ENCODE peak calls at places on chromosomes 4 and X, in nine cellular contexts. One of them, this sample, is unnamed.

GRCh38 chrX:133776072-133776471 is 209.3 kb downstream of the GPC3 start:
- DNase-seq in lung: no peak
- DNase-seq in CD8-positive, alpha-beta T cell: peak; percentile 30
- DNase-seq in mesenchymal stem cell: no peak
- DNase-seq in pancreas: peak; percentile 13
- DNase-seq in aorta: no peak
- DNase-seq in fibroblast of lung: no peak
- DNase-seq in ovary: no peak
- DNase-seq in IMR-90: no peak
- DNase-seq in this sample: no peak

GRCh38 chr4:154559141-154559841 is 3.5 kb upstream of the FGB start:
- DNase-seq in lung: no peak
- DNase-seq in CD8-positive, alpha-beta T cell: no peak
- DNase-seq in mesenchymal stem cell: peak; percentile 63
- DNase-seq in pancreas: peak; percentile 21
- DNase-seq in aorta: no peak
- DNase-seq in fibroblast of lung: peak; percentile 60
- DNase-seq in ovary: no peak
- DNase-seq in IMR-90: peak; percentile 65
- DNase-seq in this sample: peak; percentile 57

GRCh38 chr4:100895572-100896197 is 377.9 kb upstream of the EMCN start:
- DNase-seq in lung: no peak
- DNase-seq in CD8-positive, alpha-beta T cell: no peak
- DNase-seq in mesenchymal stem cell: peak; percentile 18
- DNase-seq in pancreas: no peak
- DNase-seq in aorta: no peak
- DNase-seq in fibroblast of lung: no peak
- DNase-seq in ovary: no peak
- DNase-seq in IMR-90: no peak
- DNase-seq in this sample: peak; percentile 72

GRCh38 chr4:154425514-154425913 is 66.1 kb downstream of the DCHS2 start:
- DNase-seq in lung: no peak
- DNase-seq in CD8-positive, alpha-beta T cell: no peak
- DNase-seq in mesenchymal stem cell: no peak
- DNase-seq in pancreas: no peak
- DNase-seq in aorta: no peak
- DNase-seq in fibroblast of lung: no peak
- DNase-seq in ovary: no peak
- DNase-seq in IMR-90: no peak
- DNase-seq in this sample: no peak

GRCh38 chr4:150257338-150257737 is 179.1 kb downstream of the DCLK2 start:
- DNase-seq in lung: no peak
- DNase-seq in CD8-positive, alpha-beta T cell: no peak
- DNase-seq in mesenchymal stem cell: no peak
- DNase-seq in pancreas: no peak
- DNase-seq in aorta: no peak
- DNase-seq in fibroblast of lung: no peak
- DNase-seq in ovary: no peak
- DNase-seq in IMR-90: no peak
- DNase-seq in this sample: peak; percentile 89

GRCh38 chrX:150547511-150548115 is 20.8 kb upstream of the MTM1 start:
- DNase-seq in lung: peak; percentile 67
- DNase-seq in CD8-positive, alpha-beta T cell: no peak
- DNase-seq in mesenchymal stem cell: peak; percentile 54
- DNase-seq in pancreas: peak; percentile 65
- DNase-seq in aorta: peak; percentile 88
- DNase-seq in fibroblast of lung: peak; percentile 57
- DNase-seq in ovary: peak; percentile 86
- DNase-seq in IMR-90: no peak
- DNase-seq in this sample: peak; percentile 41

GRCh38 chrX:20320461-20321159 is 53.9 kb upstream of the RPS6KA3 start:
- DNase-seq in lung: no peak
- DNase-seq in CD8-positive, alpha-beta T cell: peak; percentile 42
- DNase-seq in mesenchymal stem cell: no peak
- DNase-seq in pancreas: no peak
- DNase-seq in aorta: peak; percentile 54
- DNase-seq in fibroblast of lung: no peak
- DNase-seq in ovary: no peak
- DNase-seq in IMR-90: no peak
- DNase-seq in this sample: no peak

GRCh38 chr4:140829825-140830224 is 73.6 kb upstream of the TBC1D9 start:
- DNase-seq in lung: no peak
- DNase-seq in CD8-positive, alpha-beta T cell: no peak
- DNase-seq in mesenchymal stem cell: no peak
- DNase-seq in pancreas: no peak
- DNase-seq in aorta: no peak
- DNase-seq in fibroblast of lung: no peak
- DNase-seq in ovary: no peak
- DNase-seq in IMR-90: no peak
- DNase-seq in this sample: no peak

GRCh38 chr4:47972181-47972580 is 44.3 kb downstream of the CNGA1 start:
- DNase-seq in lung: no peak
- DNase-seq in CD8-positive, alpha-beta T cell: no peak
- DNase-seq in mesenchymal stem cell: no peak
- DNase-seq in pancreas: no peak
- DNase-seq in aorta: no peak
- DNase-seq in fibroblast of lung: no peak
- DNase-seq in ovary: no peak
- DNase-seq in IMR-90: no peak
- DNase-seq in this sample: no peak

GRCh38 chr4:67083496-67083895 is 461.8 kb downstream of the CENPC start:
- DNase-seq in lung: no peak
- DNase-seq in CD8-positive, alpha-beta T cell: no peak
- DNase-seq in mesenchymal stem cell: no peak
- DNase-seq in pancreas: no peak
- DNase-seq in aorta: no peak
- DNase-seq in fibroblast of lung: no peak
- DNase-seq in ovary: no peak
- DNase-seq in IMR-90: no peak
- DNase-seq in this sample: no peak

GRCh38 chrX:10496345-10496965 is 123.9 kb downstream of the MID1 start:
- DNase-seq in lung: no peak
- DNase-seq in CD8-positive, alpha-beta T cell: no peak
- DNase-seq in mesenchymal stem cell: peak; percentile 61
- DNase-seq in pancreas: no peak
- DNase-seq in aorta: no peak
- DNase-seq in fibroblast of lung: peak; percentile 95
- DNase-seq in ovary: no peak
- DNase-seq in IMR-90: peak; percentile 91
- DNase-seq in this sample: no peak

GRCh38 chr4:25128671-25129070 is 31.6 kb downstream of the SEPSECS start:
- DNase-seq in lung: no peak
- DNase-seq in CD8-positive, alpha-beta T cell: no peak
- DNase-seq in mesenchymal stem cell: no peak
- DNase-seq in pancreas: no peak
- DNase-seq in aorta: no peak
- DNase-seq in fibroblast of lung: peak; percentile 70
- DNase-seq in ovary: no peak
- DNase-seq in IMR-90: no peak
- DNase-seq in this sample: no peak

GRCh38 chr4:41935652-41936021 is 408 bp downstream of the TMEM33 start:
- DNase-seq in lung: no peak
- DNase-seq in CD8-positive, alpha-beta T cell: peak; percentile 32
- DNase-seq in mesenchymal stem cell: peak; percentile 59
- DNase-seq in pancreas: no peak
- DNase-seq in aorta: no peak
- DNase-seq in fibroblast of lung: no peak
- DNase-seq in ovary: no peak
- DNase-seq in IMR-90: peak; percentile 10
- DNase-seq in this sample: no peak

GRCh38 chr4:80788798-80789197 is 241.7 kb upstream of the BMP3 start:
- DNase-seq in lung: no peak
- DNase-seq in CD8-positive, alpha-beta T cell: no peak
- DNase-seq in mesenchymal stem cell: peak; percentile 1
- DNase-seq in pancreas: no peak
- DNase-seq in aorta: no peak
- DNase-seq in fibroblast of lung: peak; percentile 24
- DNase-seq in ovary: no peak
- DNase-seq in IMR-90: peak; percentile 40
- DNase-seq in this sample: peak; percentile 20

GRCh38 chr4:112058433-112058832 is 86.8 kb upstream of the FAM241A start:
- DNase-seq in lung: no peak
- DNase-seq in CD8-positive, alpha-beta T cell: no peak
- DNase-seq in mesenchymal stem cell: peak; percentile 48
- DNase-seq in pancreas: no peak
- DNase-seq in aorta: no peak
- DNase-seq in fibroblast of lung: peak; percentile 31
- DNase-seq in ovary: no peak
- DNase-seq in IMR-90: peak; percentile 14
- DNase-seq in this sample: peak; percentile 3

GRCh38 chr4:148514041-148514440 is 71.8 kb upstream of the NR3C2 start:
- DNase-seq in lung: no peak
- DNase-seq in CD8-positive, alpha-beta T cell: no peak
- DNase-seq in mesenchymal stem cell: no peak
- DNase-seq in pancreas: no peak
- DNase-seq in aorta: no peak
- DNase-seq in fibroblast of lung: peak; percentile 43
- DNase-seq in ovary: no peak
- DNase-seq in IMR-90: peak; percentile 17
- DNase-seq in this sample: no peak

DNA sequence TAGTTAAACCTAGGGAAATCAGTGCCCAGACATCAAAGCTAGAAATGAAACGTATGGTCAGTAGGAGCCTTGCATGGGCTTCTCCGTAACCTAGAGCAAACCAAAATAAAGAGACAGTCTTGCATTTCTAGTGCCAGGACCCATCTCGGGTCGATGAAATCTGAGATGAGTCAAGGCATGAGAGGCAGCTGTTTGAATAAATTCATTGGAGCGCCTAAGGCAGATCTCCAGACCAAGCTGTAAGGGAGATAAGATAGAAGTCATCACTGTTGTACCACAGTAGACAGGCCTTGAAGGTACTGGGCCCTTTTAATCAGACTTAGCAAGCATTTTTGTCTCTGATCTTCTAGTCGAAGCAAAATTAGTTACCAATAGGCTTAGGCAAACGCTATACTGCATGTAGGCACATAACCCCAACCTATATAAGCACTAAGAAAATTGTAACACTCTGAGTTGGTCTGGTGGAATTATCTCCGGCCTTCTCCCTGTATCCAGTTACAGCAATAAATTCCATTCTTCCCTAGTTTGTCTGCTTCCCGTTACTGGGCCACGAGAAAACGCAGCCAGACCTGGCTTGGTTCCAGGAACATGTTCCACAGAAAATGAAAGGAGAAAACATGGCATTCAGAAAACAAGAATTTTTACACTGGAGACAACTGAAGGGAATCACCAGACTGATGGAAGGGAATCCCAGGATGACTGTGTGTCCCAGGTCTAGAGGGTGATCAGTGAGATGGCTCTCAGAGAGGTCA is 21.1 kb upstream of the PAPSS1 start:
- DNase-seq in lung: no peak
- DNase-seq in CD8-positive, alpha-beta T cell: no peak
- DNase-seq in mesenchymal stem cell: peak; percentile 86
- DNase-seq in pancreas: peak; percentile 27
- DNase-seq in aorta: peak; percentile 68
- DNase-seq in fibroblast of lung: peak; percentile 39
- DNase-seq in ovary: peak; percentile 82
- DNase-seq in IMR-90: peak; percentile 60
- DNase-seq in this sample: peak; percentile 3
- H3K27ac ChIP-seq in lung: peak overlapping the region; percentile 30
- H3K27ac ChIP-seq in CD8-positive, alpha-beta T cell: no peak overlapping the region
- H3K27ac ChIP-seq in mesenchymal stem cell: peak overlapping the region; percentile 65
- H3K27ac ChIP-seq in pancreas: peak overlapping the region; percentile 10
- H3K27ac ChIP-seq in aorta: peak overlapping the region; percentile 88
- H3K27ac ChIP-seq in fibroblast of lung: no peak overlapping the region
- H3K27ac ChIP-seq in ovary: peak overlapping the region; percentile 11
- H3K27ac ChIP-seq in IMR-90: peak overlapping the region; percentile 62
- H3K27ac ChIP-seq in this sample: peak overlapping the region; percentile 58

GRCh38 chrX:3699841-3700381 is 13.5 kb downstream of the PRKX start:
- DNase-seq in lung: no peak
- DNase-seq in CD8-positive, alpha-beta T cell: no peak
- DNase-seq in mesenchymal stem cell: no peak
- DNase-seq in pancreas: no peak
- DNase-seq in aorta: no peak
- DNase-seq in fibroblast of lung: no peak
- DNase-seq in ovary: no peak
- DNase-seq in IMR-90: no peak
- DNase-seq in this sample: no peak
- H3K4me3 ChIP-seq in lung: no peak overlapping the region
- H3K4me3 ChIP-seq in CD8-positive, alpha-beta T cell: peak overlapping the region; percentile 47
- H3K4me3 ChIP-seq in mesenchymal stem cell: peak overlapping the region; percentile 71
- H3K4me3 ChIP-seq in pancreas: no peak overlapping the region
- H3K4me3 ChIP-seq in aorta: peak overlapping the region; percentile 48
- H3K4me3 ChIP-seq in fibroblast of lung: peak overlapping the region; percentile 43
- H3K4me3 ChIP-seq in ovary: no peak overlapping the region
- H3K4me3 ChIP-seq in IMR-90: peak overlapping the region; percentile 43
- H3K4me3 ChIP-seq in this sample: peak overlapping the region; percentile 15

GRCh38 chr4:32142075-32142474 is 1421.9 kb downstream of the PCDH7 start:
- DNase-seq in lung: no peak
- DNase-seq in CD8-positive, alpha-beta T cell: no peak
- DNase-seq in mesenchymal stem cell: no peak
- DNase-seq in pancreas: no peak
- DNase-seq in aorta: no peak
- DNase-seq in fibroblast of lung: peak; percentile 15
- DNase-seq in ovary: no peak
- DNase-seq in IMR-90: no peak
- DNase-seq in this sample: no peak

GRCh38 chr4:32140636-32141035 is 1420.5 kb downstream of the PCDH7 start:
- DNase-seq in lung: no peak
- DNase-seq in CD8-positive, alpha-beta T cell: no peak
- DNase-seq in mesenchymal stem cell: peak; percentile 76
- DNase-seq in pancreas: no peak
- DNase-seq in aorta: no peak
- DNase-seq in fibroblast of lung: peak; percentile 97
- DNase-seq in ovary: no peak
- DNase-seq in IMR-90: peak; percentile 47
- DNase-seq in this sample: no peak

GRCh38 chr4:32147446-32148064 is 1427.4 kb downstream of the PCDH7 start:
- DNase-seq in lung: no peak
- DNase-seq in CD8-positive, alpha-beta T cell: no peak
- DNase-seq in mesenchymal stem cell: no peak
- DNase-seq in pancreas: no peak
- DNase-seq in aorta: no peak
- DNase-seq in fibroblast of lung: no peak
- DNase-seq in ovary: no peak
- DNase-seq in IMR-90: no peak
- DNase-seq in this sample: no peak

GRCh38 chr4:32148120-32148666 is 1428.0 kb downstream of the PCDH7 start:
- DNase-seq in lung: no peak
- DNase-seq in CD8-positive, alpha-beta T cell: no peak
- DNase-seq in mesenchymal stem cell: no peak
- DNase-seq in pancreas: no peak
- DNase-seq in aorta: no peak
- DNase-seq in fibroblast of lung: peak; percentile 81
- DNase-seq in ovary: no peak
- DNase-seq in IMR-90: no peak
- DNase-seq in this sample: no peak

GRCh38 chr4:32145987-32146386 is 1425.8 kb downstream of the PCDH7 start:
- DNase-seq in lung: no peak
- DNase-seq in CD8-positive, alpha-beta T cell: no peak
- DNase-seq in mesenchymal stem cell: no peak
- DNase-seq in pancreas: no peak
- DNase-seq in aorta: no peak
- DNase-seq in fibroblast of lung: no peak
- DNase-seq in ovary: no peak
- DNase-seq in IMR-90: no peak
- DNase-seq in this sample: no peak
- H3K4me1 ChIP-seq in lung: peaks cover 3% of the 10 kb centered on the region
- H3K4me1 ChIP-seq in CD8-positive, alpha-beta T cell: no peaks in the 10 kb centered on the region
- H3K4me1 ChIP-seq in mesenchymal stem cell: no peaks in the 10 kb centered on the region
- H3K4me1 ChIP-seq in pancreas: no peaks in the 10 kb centered on the region
- H3K4me1 ChIP-seq in aorta: no peaks in the 10 kb centered on the region
- H3K4me1 ChIP-seq in fibroblast of lung: no peaks in the 10 kb centered on the region
- H3K4me1 ChIP-seq in ovary: no peaks in the 10 kb centered on the region
- H3K4me1 ChIP-seq in IMR-90: no peaks in the 10 kb centered on the region
- H3K4me1 ChIP-seq in this sample: no peaks in the 10 kb centered on the region

GRCh38 chr4:61202638-61203495 is 2.7 kb downstream of the ADGRL3 start:
- DNase-seq in lung: no peak
- DNase-seq in CD8-positive, alpha-beta T cell: no peak
- DNase-seq in mesenchymal stem cell: peak; percentile 79
- DNase-seq in pancreas: no peak
- DNase-seq in aorta: no peak
- DNase-seq in fibroblast of lung: peak; percentile 11
- DNase-seq in ovary: no peak
- DNase-seq in IMR-90: no peak
- DNase-seq in this sample: no peak
- H3K27ac ChIP-seq in lung: no peak overlapping the region
- H3K27ac ChIP-seq in CD8-positive, alpha-beta T cell: no peak overlapping the region
- H3K27ac ChIP-seq in mesenchymal stem cell: no peak overlapping the region
- H3K27ac ChIP-seq in pancreas: no peak overlapping the region
- H3K27ac ChIP-seq in aorta: peak overlapping the region; percentile 30
- H3K27ac ChIP-seq in fibroblast of lung: no peak overlapping the region
- H3K27ac ChIP-seq in ovary: no peak overlapping the region
- H3K27ac ChIP-seq in IMR-90: no peak overlapping the region
- H3K27ac ChIP-seq in this sample: peak overlapping the region; percentile 72